ENCODE peak calls at places on chromosome 7, in five cellular contexts. J is AG04450, I is HEK293T, B is MM.1S, P is NCI-H2029. W is an unnamed sample.

GRCh38 chr7:55299273-55299967 is 65.7 kb upstream of the LANCL2 start:
- DNase-seq in J (no peak), I (no peak), B (no peak), P (no peak), W (no peak)

GRCh38 chr7:95919574-95919973 is 147.2 kb downstream of the DYNC1I1 start:
- DNase-seq in J (no peak), I (no peak), P (no peak), B (no peak), W (no peak)

GRCh38 chr7:92421676-92422435 is 25.4 kb upstream of the GATAD1 start:
- DNase-seq in I (no peak), P (peak; percentile 87), B (peak; percentile 31), J (no peak), W (no peak)

GRCh38 chr7:7176421-7177043 is 5.8 kb upstream of the C1GALT1 start:
- DNase-seq in P (no peak), B (no peak), J (no peak), I (no peak), W (no peak)

GRCh38 chr7:131327049-131327625 is 539 bp upstream of the MKLN1 start:
- DNase-seq in J (no peak), B (no peak), P (peak; percentile 29), I (peak; percentile 37), W (no peak)

GRCh38 chr7:117673367-117673766 is 193.5 kb downstream of the CFTR start:
- DNase-seq in P (peak; percentile 99), B (no peak), J (no peak), I (no peak), W (no peak)

GRCh38 chr7:131004371-131004770 is 270.4 kb upstream of the KLF14 start:
- DNase-seq in P (no peak), J (no peak), B (no peak), I (no peak), W (no peak)

GRCh38 chr7:27487509-27487908 is 175.2 kb downstream of the HIBADH start:
- DNase-seq in I (no peak), P (no peak), B (no peak), J (no peak), W (no peak)

GRCh38 chr7:46153951-46154787 is 233.1 kb upstream of the IGFBP3 start:
- DNase-seq in B (peak; percentile 91), P (no peak), J (no peak), I (no peak), W (no peak)

GRCh38 chr7:28055161-28055544 is 125.4 kb downstream of the JAZF1 start:
- DNase-seq in B (no peak), I (no peak), J (no peak), P (no peak), W (no peak)

GRCh38 chr7:89618269-89618668 is 536.0 kb upstream of the STEAP1 start:
- DNase-seq in P (no peak), J (no peak), I (no peak), B (no peak), W (no peak)

GRCh38 chr7:100655908-100656674 is at the start of gene ACTL6B:
- DNase-seq in J (no peak), B (no peak), I (peak; percentile 89), P (peak; percentile 33), W (peak; percentile 79)

GRCh38 chr7:130909881-130910672 is 176.1 kb upstream of the KLF14 start:
- DNase-seq in J (no peak), P (no peak), B (no peak), I (no peak), W (no peak)

GRCh38 chr7:73678862-73679261 is 4.4 kb downstream of the DNAJC30 start:
- DNase-seq in J (no peak), I (no peak), B (no peak), P (peak; percentile 45), W (no peak)

GRCh38 chr7:96484845-96485244 is 162.9 kb upstream of the SLC25A13 start:
- DNase-seq in P (no peak), J (no peak), B (no peak), I (no peak), W (no peak)

GRCh38 chr7:113710310-113711106 is 208.3 kb downstream of the PPP1R3A start:
- DNase-seq in J (peak; percentile 76), P (peak; percentile 72), B (peak; percentile 93), I (peak; percentile 64), W (no peak)

GRCh38 chr7:617614-618538 is 98.2 kb upstream of the PDGFA start:
- DNase-seq in I (no peak), B (no peak), P (no peak), J (no peak), W (peak; percentile 31)

GRCh38 chr7:50497068-50497642 is 47.0 kb upstream of the FIGNL1 start:
- DNase-seq in P (no peak), I (no peak), B (no peak), J (no peak), W (no peak)

GRCh38 chr7:149457766-149458165 is 3.1 kb downstream of the ZNF777 start:
- DNase-seq in J (no peak), I (no peak), P (no peak), B (no peak), W (no peak)

GRCh38 chr7:3888096-3888495 is 587.0 kb downstream of the SDK1 start:
- DNase-seq in P (no peak), I (no peak), B (no peak), J (no peak), W (no peak)

GRCh38 chr7:132485600-132486594 is 90.4 kb downstream of the PLXNA4 start:
- DNase-seq in P (no peak), I (peak; percentile 30), B (peak; percentile 36), J (no peak), W (peak; percentile 15)

GRCh38 chr7:46207931-46208634 is 287.0 kb upstream of the IGFBP3 start:
- DNase-seq in J (no peak), B (peak; percentile 87), P (no peak), I (no peak), W (no peak)

GRCh38 chr7:17986826-17987225 is 40.8 kb downstream of the PRPS1L1 start:
- DNase-seq in P (no peak), I (no peak), B (no peak), J (peak; percentile 63), W (no peak)

GRCh38 chr7:131196808-131197207 is 130.9 kb upstream of the MKLN1 start:
- DNase-seq in J (no peak), P (no peak), B (no peak), I (no peak), W (no peak)

GRCh38 chr7:77653572-77653971 is 42.7 kb upstream of the RSBN1L start:
- DNase-seq in P (peak; percentile 54), J (no peak), B (no peak), I (no peak), W (no peak)

GRCh38 chr7:137669706-137670105 is 177.1 kb downstream of the DGKI start:
- DNase-seq in J (no peak), I (no peak), P (no peak), B (no peak), W (no peak)

GRCh38 chr7:19116121-19117080 is 1.0 kb downstream of the TWIST1 start:
- DNase-seq in P (no peak), B (peak; percentile 24), J (no peak), I (peak; percentile 36), W (peak; percentile 6)

GRCh38 chr7:4650471-4651047 is 31.5 kb upstream of the FOXK1 start:
- DNase-seq in P (no peak), B (no peak), J (no peak), I (no peak), W (no peak)

W was measured in activated naive CD4-positive, alpha-beta T cell treated with anti-CD3 and anti-CD28 coated beads, Interleukin-2, amount 50 U/mL, for 72 hours.